ENCODE peak calls at places on chromosomes 13 and 19, in nine cellular contexts. One of them, this sample, is unnamed.

GRCh38 chr19:34276614-34277013 is 22.3 kb downstream of the GARRE1 start:
- DNase-seq in ureter: no peak
- DNase-seq in NCI-H1694: no peak
- DNase-seq in occipital lobe: peak
- DNase-seq in HuH-7: no peak
- DNase-seq in stimulated activated CD8-positive, alpha-beta memory T cell treated with anti-CD3 and anti-CD28 coated beads, Interleukin-12 subunit alpha, Interleukin-12 subunit beta, amount 100 ng/mL, for 1 hour: no peak
- DNase-seq in AG08396: no peak
- DNase-seq in dorsolateral prefrontal cortex: no peak
- DNase-seq in activated CD4-positive, alpha-beta T cell treated with anti-CD3 and anti-CD28 coated beads for 4 hours: no peak
- DNase-seq in this sample: no peak

GRCh38 chr19:10419646-10420443 is 493 bp upstream of the PDE4A start:
- DNase-seq in activated CD4-positive, alpha-beta T cell treated with anti-CD3 and anti-CD28 coated beads for 4 hours: peak
- DNase-seq in dorsolateral prefrontal cortex: no peak
- DNase-seq in AG08396: peak
- DNase-seq in ureter: no peak
- DNase-seq in HuH-7: no peak
- DNase-seq in NCI-H1694: peak
- DNase-seq in occipital lobe: peak
- DNase-seq in stimulated activated CD8-positive, alpha-beta memory T cell treated with anti-CD3 and anti-CD28 coated beads, Interleukin-12 subunit alpha, Interleukin-12 subunit beta, amount 100 ng/mL, for 1 hour: no peak
- DNase-seq in this sample: no peak

GRCh38 chr13:113607477-113608245 is 23.1 kb downstream of the TFDP1 start:
- DNase-seq in AG08396: no peak
- DNase-seq in stimulated activated CD8-positive, alpha-beta memory T cell treated with anti-CD3 and anti-CD28 coated beads, Interleukin-12 subunit alpha, Interleukin-12 subunit beta, amount 100 ng/mL, for 1 hour: no peak
- DNase-seq in activated CD4-positive, alpha-beta T cell treated with anti-CD3 and anti-CD28 coated beads for 4 hours: no peak
- DNase-seq in occipital lobe: no peak
- DNase-seq in NCI-H1694: no peak
- DNase-seq in dorsolateral prefrontal cortex: no peak
- DNase-seq in ureter: no peak
- DNase-seq in HuH-7: no peak
- DNase-seq in this sample: no peak

GRCh38 chr13:106523566-106523965 is 11.9 kb downstream of the EFNB2 start:
- DNase-seq in HuH-7: no peak
- DNase-seq in AG08396: no peak
- DNase-seq in activated CD4-positive, alpha-beta T cell treated with anti-CD3 and anti-CD28 coated beads for 4 hours: no peak
- DNase-seq in occipital lobe: no peak
- DNase-seq in stimulated activated CD8-positive, alpha-beta memory T cell treated with anti-CD3 and anti-CD28 coated beads, Interleukin-12 subunit alpha, Interleukin-12 subunit beta, amount 100 ng/mL, for 1 hour: no peak
- DNase-seq in NCI-H1694: peak
- DNase-seq in ureter: no peak
- DNase-seq in dorsolateral prefrontal cortex: no peak
- DNase-seq in this sample: no peak

GRCh38 chr13:47983070-47983469 is 18.0 kb downstream of the SUCLA2 start:
- DNase-seq in occipital lobe: no peak
- DNase-seq in AG08396: no peak
- DNase-seq in NCI-H1694: no peak
- DNase-seq in stimulated activated CD8-positive, alpha-beta memory T cell treated with anti-CD3 and anti-CD28 coated beads, Interleukin-12 subunit alpha, Interleukin-12 subunit beta, amount 100 ng/mL, for 1 hour: no peak
- DNase-seq in activated CD4-positive, alpha-beta T cell treated with anti-CD3 and anti-CD28 coated beads for 4 hours: no peak
- DNase-seq in dorsolateral prefrontal cortex: no peak
- DNase-seq in ureter: no peak
- DNase-seq in HuH-7: no peak
- DNase-seq in this sample: no peak

GRCh38 chr13:43905435-43906031 is 25.8 kb downstream of the LACC1 start:
- DNase-seq in ureter: no peak
- DNase-seq in NCI-H1694: peak
- DNase-seq in occipital lobe: no peak
- DNase-seq in activated CD4-positive, alpha-beta T cell treated with anti-CD3 and anti-CD28 coated beads for 4 hours: peak
- DNase-seq in stimulated activated CD8-positive, alpha-beta memory T cell treated with anti-CD3 and anti-CD28 coated beads, Interleukin-12 subunit alpha, Interleukin-12 subunit beta, amount 100 ng/mL, for 1 hour: no peak
- DNase-seq in AG08396: peak
- DNase-seq in HuH-7: peak
- DNase-seq in dorsolateral prefrontal cortex: no peak
- DNase-seq in this sample: peak

GRCh38 chr13:31774186-31774585 is 34.9 kb downstream of the RXFP2 start:
- DNase-seq in NCI-H1694: no peak
- DNase-seq in dorsolateral prefrontal cortex: no peak
- DNase-seq in AG08396: no peak
- DNase-seq in ureter: no peak
- DNase-seq in stimulated activated CD8-positive, alpha-beta memory T cell treated with anti-CD3 and anti-CD28 coated beads, Interleukin-12 subunit alpha, Interleukin-12 subunit beta, amount 100 ng/mL, for 1 hour: no peak
- DNase-seq in HuH-7: no peak
- DNase-seq in occipital lobe: no peak
- DNase-seq in activated CD4-positive, alpha-beta T cell treated with anti-CD3 and anti-CD28 coated beads for 4 hours: no peak
- DNase-seq in this sample: no peak

GRCh38 chr13:94006271-94006670 is 473.2 kb downstream of the DCT start:
- DNase-seq in occipital lobe: no peak
- DNase-seq in dorsolateral prefrontal cortex: no peak
- DNase-seq in HuH-7: no peak
- DNase-seq in activated CD4-positive, alpha-beta T cell treated with anti-CD3 and anti-CD28 coated beads for 4 hours: no peak
- DNase-seq in stimulated activated CD8-positive, alpha-beta memory T cell treated with anti-CD3 and anti-CD28 coated beads, Interleukin-12 subunit alpha, Interleukin-12 subunit beta, amount 100 ng/mL, for 1 hour: no peak
- DNase-seq in AG08396: no peak
- DNase-seq in NCI-H1694: no peak
- DNase-seq in ureter: no peak
- DNase-seq in this sample: peak

GRCh38 chr13:97385146-97385545 is 48.8 kb upstream of the RAP2A start:
- DNase-seq in occipital lobe: no peak
- DNase-seq in HuH-7: no peak
- DNase-seq in stimulated activated CD8-positive, alpha-beta memory T cell treated with anti-CD3 and anti-CD28 coated beads, Interleukin-12 subunit alpha, Interleukin-12 subunit beta, amount 100 ng/mL, for 1 hour: no peak
- DNase-seq in AG08396: no peak
- DNase-seq in dorsolateral prefrontal cortex: no peak
- DNase-seq in activated CD4-positive, alpha-beta T cell treated with anti-CD3 and anti-CD28 coated beads for 4 hours: no peak
- DNase-seq in ureter: no peak
- DNase-seq in NCI-H1694: no peak
- DNase-seq in this sample: no peak

GRCh38 chr19:49761249-49761624 is 1.9 kb downstream of the TSKS start:
- DNase-seq in HuH-7: no peak
- DNase-seq in AG08396: no peak
- DNase-seq in occipital lobe: no peak
- DNase-seq in activated CD4-positive, alpha-beta T cell treated with anti-CD3 and anti-CD28 coated beads for 4 hours: no peak
- DNase-seq in dorsolateral prefrontal cortex: no peak
- DNase-seq in ureter: no peak
- DNase-seq in stimulated activated CD8-positive, alpha-beta memory T cell treated with anti-CD3 and anti-CD28 coated beads, Interleukin-12 subunit alpha, Interleukin-12 subunit beta, amount 100 ng/mL, for 1 hour: no peak
- DNase-seq in NCI-H1694: no peak
- DNase-seq in this sample: no peak

GRCh38 chr13:112174476-112175110 is 107.6 kb downstream of the SOX1 start:
- DNase-seq in activated CD4-positive, alpha-beta T cell treated with anti-CD3 and anti-CD28 coated beads for 4 hours: no peak
- DNase-seq in NCI-H1694: no peak
- DNase-seq in HuH-7: no peak
- DNase-seq in occipital lobe: no peak
- DNase-seq in AG08396: no peak
- DNase-seq in dorsolateral prefrontal cortex: no peak
- DNase-seq in stimulated activated CD8-positive, alpha-beta memory T cell treated with anti-CD3 and anti-CD28 coated beads, Interleukin-12 subunit alpha, Interleukin-12 subunit beta, amount 100 ng/mL, for 1 hour: no peak
- DNase-seq in ureter: no peak
- DNase-seq in this sample: no peak

GRCh38 chr13:71879129-71879535 is 12.1 kb upstream of the DACH1 start:
- DNase-seq in AG08396: peak
- DNase-seq in stimulated activated CD8-positive, alpha-beta memory T cell treated with anti-CD3 and anti-CD28 coated beads, Interleukin-12 subunit alpha, Interleukin-12 subunit beta, amount 100 ng/mL, for 1 hour: no peak
- DNase-seq in occipital lobe: no peak
- DNase-seq in activated CD4-positive, alpha-beta T cell treated with anti-CD3 and anti-CD28 coated beads for 4 hours: no peak
- DNase-seq in dorsolateral prefrontal cortex: no peak
- DNase-seq in NCI-H1694: peak
- DNase-seq in ureter: no peak
- DNase-seq in HuH-7: no peak
- DNase-seq in this sample: peak

GRCh38 chr13:40916207-40916998 is 102.7 kb downstream of the ELF1 start:
- DNase-seq in ureter: no peak
- DNase-seq in activated CD4-positive, alpha-beta T cell treated with anti-CD3 and anti-CD28 coated beads for 4 hours: no peak
- DNase-seq in stimulated activated CD8-positive, alpha-beta memory T cell treated with anti-CD3 and anti-CD28 coated beads, Interleukin-12 subunit alpha, Interleukin-12 subunit beta, amount 100 ng/mL, for 1 hour: no peak
- DNase-seq in HuH-7: no peak
- DNase-seq in occipital lobe: no peak
- DNase-seq in NCI-H1694: no peak
- DNase-seq in AG08396: no peak
- DNase-seq in dorsolateral prefrontal cortex: no peak
- DNase-seq in this sample: no peak

GRCh38 chr13:40408602-40409001 is 257.8 kb downstream of the FOXO1 start:
- DNase-seq in ureter: no peak
- DNase-seq in HuH-7: no peak
- DNase-seq in occipital lobe: no peak
- DNase-seq in stimulated activated CD8-positive, alpha-beta memory T cell treated with anti-CD3 and anti-CD28 coated beads, Interleukin-12 subunit alpha, Interleukin-12 subunit beta, amount 100 ng/mL, for 1 hour: no peak
- DNase-seq in activated CD4-positive, alpha-beta T cell treated with anti-CD3 and anti-CD28 coated beads for 4 hours: no peak
- DNase-seq in AG08396: no peak
- DNase-seq in dorsolateral prefrontal cortex: no peak
- DNase-seq in NCI-H1694: no peak
- DNase-seq in this sample: no peak

GRCh38 chr19:15584541-15585115 is 30.4 kb upstream of the CYP4F8 start:
- DNase-seq in NCI-H1694: peak
- DNase-seq in occipital lobe: peak
- DNase-seq in activated CD4-positive, alpha-beta T cell treated with anti-CD3 and anti-CD28 coated beads for 4 hours: peak
- DNase-seq in ureter: peak
- DNase-seq in HuH-7: peak
- DNase-seq in dorsolateral prefrontal cortex: peak
- DNase-seq in stimulated activated CD8-positive, alpha-beta memory T cell treated with anti-CD3 and anti-CD28 coated beads, Interleukin-12 subunit alpha, Interleukin-12 subunit beta, amount 100 ng/mL, for 1 hour: peak
- DNase-seq in AG08396: peak
- DNase-seq in this sample: peak

GRCh38 chr13:95354680-95355487 is 53.6 kb upstream of the ABCC4 start:
- DNase-seq in stimulated activated CD8-positive, alpha-beta memory T cell treated with anti-CD3 and anti-CD28 coated beads, Interleukin-12 subunit alpha, Interleukin-12 subunit beta, amount 100 ng/mL, for 1 hour: no peak
- DNase-seq in HuH-7: peak
- DNase-seq in NCI-H1694: no peak
- DNase-seq in occipital lobe: no peak
- DNase-seq in ureter: no peak
- DNase-seq in activated CD4-positive, alpha-beta T cell treated with anti-CD3 and anti-CD28 coated beads for 4 hours: no peak
- DNase-seq in dorsolateral prefrontal cortex: no peak
- DNase-seq in AG08396: no peak
- DNase-seq in this sample: peak

GRCh38 chr13:74040200-74040599 is 94.0 kb downstream of the KLF12 start:
- DNase-seq in AG08396: peak
- DNase-seq in stimulated activated CD8-positive, alpha-beta memory T cell treated with anti-CD3 and anti-CD28 coated beads, Interleukin-12 subunit alpha, Interleukin-12 subunit beta, amount 100 ng/mL, for 1 hour: no peak
- DNase-seq in dorsolateral prefrontal cortex: no peak
- DNase-seq in ureter: no peak
- DNase-seq in HuH-7: peak
- DNase-seq in activated CD4-positive, alpha-beta T cell treated with anti-CD3 and anti-CD28 coated beads for 4 hours: peak
- DNase-seq in NCI-H1694: no peak
- DNase-seq in occipital lobe: no peak
- DNase-seq in this sample: peak

GRCh38 chr13:110471833-110472162 is 89.7 kb downstream of the RAB20 start:
- DNase-seq in activated CD4-positive, alpha-beta T cell treated with anti-CD3 and anti-CD28 coated beads for 4 hours: no peak
- DNase-seq in HuH-7: no peak
- DNase-seq in stimulated activated CD8-positive, alpha-beta memory T cell treated with anti-CD3 and anti-CD28 coated beads, Interleukin-12 subunit alpha, Interleukin-12 subunit beta, amount 100 ng/mL, for 1 hour: no peak
- DNase-seq in AG08396: peak
- DNase-seq in ureter: peak
- DNase-seq in dorsolateral prefrontal cortex: no peak
- DNase-seq in occipital lobe: no peak
- DNase-seq in NCI-H1694: no peak
- DNase-seq in this sample: no peak

GRCh38 chr13:75687145-75687763 is 51.1 kb downstream of the LMO7 start:
- DNase-seq in AG08396: no peak
- DNase-seq in activated CD4-positive, alpha-beta T cell treated with anti-CD3 and anti-CD28 coated beads for 4 hours: no peak
- DNase-seq in ureter: no peak
- DNase-seq in dorsolateral prefrontal cortex: no peak
- DNase-seq in HuH-7: peak
- DNase-seq in occipital lobe: no peak
- DNase-seq in NCI-H1694: peak
- DNase-seq in stimulated activated CD8-positive, alpha-beta memory T cell treated with anti-CD3 and anti-CD28 coated beads, Interleukin-12 subunit alpha, Interleukin-12 subunit beta, amount 100 ng/mL, for 1 hour: no peak
- DNase-seq in this sample: peak

GRCh38 chr19:7819337-7819736 is 10.7 kb upstream of the EVI5L start:
- DNase-seq in stimulated activated CD8-positive, alpha-beta memory T cell treated with anti-CD3 and anti-CD28 coated beads, Interleukin-12 subunit alpha, Interleukin-12 subunit beta, amount 100 ng/mL, for 1 hour: no peak
- DNase-seq in dorsolateral prefrontal cortex: no peak
- DNase-seq in NCI-H1694: no peak
- DNase-seq in AG08396: no peak
- DNase-seq in occipital lobe: no peak
- DNase-seq in ureter: no peak
- DNase-seq in activated CD4-positive, alpha-beta T cell treated with anti-CD3 and anti-CD28 coated beads for 4 hours: no peak
- DNase-seq in HuH-7: no peak
- DNase-seq in this sample: no peak

GRCh38 chr19:52946322-52947310 is 16.1 kb downstream of the ZNF816 start:
- DNase-seq in activated CD4-positive, alpha-beta T cell treated with anti-CD3 and anti-CD28 coated beads for 4 hours: no peak
- DNase-seq in ureter: peak
- DNase-seq in AG08396: peak
- DNase-seq in occipital lobe: no peak
- DNase-seq in stimulated activated CD8-positive, alpha-beta memory T cell treated with anti-CD3 and anti-CD28 coated beads, Interleukin-12 subunit alpha, Interleukin-12 subunit beta, amount 100 ng/mL, for 1 hour: no peak
- DNase-seq in dorsolateral prefrontal cortex: no peak
- DNase-seq in HuH-7: no peak
- DNase-seq in NCI-H1694: no peak
- DNase-seq in this sample: no peak

GRCh38 chr19:10870501-10870954 is 825 bp upstream of the CARM1 start:
- DNase-seq in ureter: no peak
- DNase-seq in activated CD4-positive, alpha-beta T cell treated with anti-CD3 and anti-CD28 coated beads for 4 hours: no peak
- DNase-seq in NCI-H1694: no peak
- DNase-seq in HuH-7: no peak
- DNase-seq in stimulated activated CD8-positive, alpha-beta memory T cell treated with anti-CD3 and anti-CD28 coated beads, Interleukin-12 subunit alpha, Interleukin-12 subunit beta, amount 100 ng/mL, for 1 hour: no peak
- DNase-seq in occipital lobe: no peak
- DNase-seq in dorsolateral prefrontal cortex: no peak
- DNase-seq in AG08396: no peak
- DNase-seq in this sample: no peak

GRCh38 chr19:4389511-4390016 is 10.8 kb downstream of the SH3GL1 start:
- DNase-seq in stimulated activated CD8-positive, alpha-beta memory T cell treated with anti-CD3 and anti-CD28 coated beads, Interleukin-12 subunit alpha, Interleukin-12 subunit beta, amount 100 ng/mL, for 1 hour: no peak
- DNase-seq in AG08396: no peak
- DNase-seq in dorsolateral prefrontal cortex: no peak
- DNase-seq in activated CD4-positive, alpha-beta T cell treated with anti-CD3 and anti-CD28 coated beads for 4 hours: no peak
- DNase-seq in occipital lobe: no peak
- DNase-seq in NCI-H1694: no peak
- DNase-seq in ureter: no peak
- DNase-seq in HuH-7: no peak
- DNase-seq in this sample: no peak

GRCh38 chr13:99886706-99887105 is 84.9 kb downstream of the ZIC5 start:
- DNase-seq in ureter: no peak
- DNase-seq in AG08396: no peak
- DNase-seq in NCI-H1694: no peak
- DNase-seq in HuH-7: no peak
- DNase-seq in activated CD4-positive, alpha-beta T cell treated with anti-CD3 and anti-CD28 coated beads for 4 hours: no peak
- DNase-seq in stimulated activated CD8-positive, alpha-beta memory T cell treated with anti-CD3 and anti-CD28 coated beads, Interleukin-12 subunit alpha, Interleukin-12 subunit beta, amount 100 ng/mL, for 1 hour: no peak
- DNase-seq in dorsolateral prefrontal cortex: no peak
- DNase-seq in occipital lobe: no peak
- DNase-seq in this sample: no peak

GRCh38 chr19:31214086-31214485 is 135.2 kb downstream of the TSHZ3 start:
- DNase-seq in HuH-7: no peak
- DNase-seq in NCI-H1694: no peak
- DNase-seq in stimulated activated CD8-positive, alpha-beta memory T cell treated with anti-CD3 and anti-CD28 coated beads, Interleukin-12 subunit alpha, Interleukin-12 subunit beta, amount 100 ng/mL, for 1 hour: peak
- DNase-seq in dorsolateral prefrontal cortex: no peak
- DNase-seq in ureter: peak
- DNase-seq in occipital lobe: no peak
- DNase-seq in activated CD4-positive, alpha-beta T cell treated with anti-CD3 and anti-CD28 coated beads for 4 hours: peak
- DNase-seq in AG08396: peak
- DNase-seq in this sample: no peak

GRCh38 chr13:44692173-44692713 is 116.1 kb upstream of the TSC22D1 start:
- DNase-seq in HuH-7: no peak
- DNase-seq in dorsolateral prefrontal cortex: no peak
- DNase-seq in occipital lobe: no peak
- DNase-seq in AG08396: no peak
- DNase-seq in ureter: no peak
- DNase-seq in NCI-H1694: no peak
- DNase-seq in activated CD4-positive, alpha-beta T cell treated with anti-CD3 and anti-CD28 coated beads for 4 hours: no peak
- DNase-seq in stimulated activated CD8-positive, alpha-beta memory T cell treated with anti-CD3 and anti-CD28 coated beads, Interleukin-12 subunit alpha, Interleukin-12 subunit beta, amount 100 ng/mL, for 1 hour: no peak
- DNase-seq in this sample: no peak

GRCh38 chr13:40161931-40162330 is 504.5 kb downstream of the FOXO1 start:
- DNase-seq in AG08396: no peak
- DNase-seq in dorsolateral prefrontal cortex: no peak
- DNase-seq in occipital lobe: no peak
- DNase-seq in HuH-7: no peak
- DNase-seq in stimulated activated CD8-positive, alpha-beta memory T cell treated with anti-CD3 and anti-CD28 coated beads, Interleukin-12 subunit alpha, Interleukin-12 subunit beta, amount 100 ng/mL, for 1 hour: no peak
- DNase-seq in ureter: no peak
- DNase-seq in activated CD4-positive, alpha-beta T cell treated with anti-CD3 and anti-CD28 coated beads for 4 hours: no peak
- DNase-seq in NCI-H1694: peak
- DNase-seq in this sample: no peak

GRCh38 chr19:35051796-35052195 is 10.3 kb downstream of the HPN start:
- DNase-seq in HuH-7: no peak
- DNase-seq in activated CD4-positive, alpha-beta T cell treated with anti-CD3 and anti-CD28 coated beads for 4 hours: no peak
- DNase-seq in occipital lobe: no peak
- DNase-seq in ureter: no peak
- DNase-seq in stimulated activated CD8-positive, alpha-beta memory T cell treated with anti-CD3 and anti-CD28 coated beads, Interleukin-12 subunit alpha, Interleukin-12 subunit beta, amount 100 ng/mL, for 1 hour: no peak
- DNase-seq in dorsolateral prefrontal cortex: no peak
- DNase-seq in NCI-H1694: no peak
- DNase-seq in AG08396: no peak
- DNase-seq in this sample: no peak

GRCh38 chr19:18176367-18177310 is 3.0 kb downstream of the IFI30 start:
- DNase-seq in dorsolateral prefrontal cortex: no peak
- DNase-seq in NCI-H1694: no peak
- DNase-seq in stimulated activated CD8-positive, alpha-beta memory T cell treated with anti-CD3 and anti-CD28 coated beads, Interleukin-12 subunit alpha, Interleukin-12 subunit beta, amount 100 ng/mL, for 1 hour: no peak
- DNase-seq in activated CD4-positive, alpha-beta T cell treated with anti-CD3 and anti-CD28 coated beads for 4 hours: no peak
- DNase-seq in AG08396: peak
- DNase-seq in occipital lobe: no peak
- DNase-seq in ureter: no peak
- DNase-seq in HuH-7: no peak
- DNase-seq in this sample: no peak

This sample was measured in HepG2.